ENCODE peak calls at places on chromosome 13, in six cellular contexts. One of them, this sample, is unnamed.

GRCh38 chr13:20401586-20401957 is 124.1 kb downstream of the CRYL1 start:
- DNase-seq in progenitor cell of endocrine pancreas: no peak
- DNase-seq in endodermal cell: no peak
- DNase-seq in AG10803: no peak
- DNase-seq in NB4: no peak
- DNase-seq in astrocyte of the spinal cord: no peak
- DNase-seq in this sample: peak

GRCh38 chr13:54415753-54416366 is 1387.2 kb downstream of the OLFM4 start:
- DNase-seq in endodermal cell: peak
- DNase-seq in NB4: no peak
- DNase-seq in astrocyte of the spinal cord: no peak
- DNase-seq in AG10803: no peak
- DNase-seq in progenitor cell of endocrine pancreas: no peak
- DNase-seq in this sample: no peak

GRCh38 chr13:51906581-51906980 is 44.8 kb downstream of the CCDC70 start:
- DNase-seq in astrocyte of the spinal cord: peak
- DNase-seq in endodermal cell: no peak
- DNase-seq in NB4: no peak
- DNase-seq in progenitor cell of endocrine pancreas: no peak
- DNase-seq in AG10803: no peak
- DNase-seq in this sample: peak

GRCh38 chr13:92843549-92843948 is 383.1 kb upstream of the GPC6 start:
- DNase-seq in progenitor cell of endocrine pancreas: no peak
- DNase-seq in endodermal cell: no peak
- DNase-seq in AG10803: peak
- DNase-seq in NB4: no peak
- DNase-seq in astrocyte of the spinal cord: peak
- DNase-seq in this sample: no peak

GRCh38 chr13:94233401-94233800 is 246.1 kb downstream of the DCT start:
- DNase-seq in astrocyte of the spinal cord: peak
- DNase-seq in progenitor cell of endocrine pancreas: no peak
- DNase-seq in NB4: no peak
- DNase-seq in endodermal cell: no peak
- DNase-seq in AG10803: peak
- DNase-seq in this sample: no peak

GRCh38 chr13:111503905-111504695 is 183.7 kb downstream of the TEX29 start:
- DNase-seq in astrocyte of the spinal cord: no peak
- DNase-seq in endodermal cell: no peak
- DNase-seq in AG10803: no peak
- DNase-seq in progenitor cell of endocrine pancreas: no peak
- DNase-seq in NB4: no peak
- DNase-seq in this sample: peak

GRCh38 chr13:48532146-48532472 is 771 bp downstream of the RCBTB2 start:
- DNase-seq in endodermal cell: no peak
- DNase-seq in progenitor cell of endocrine pancreas: no peak
- DNase-seq in astrocyte of the spinal cord: peak
- DNase-seq in AG10803: peak
- DNase-seq in NB4: no peak
- DNase-seq in this sample: no peak

GRCh38 chr13:45943965-45944364 is 92.4 kb upstream of the SIAH3 start:
- DNase-seq in progenitor cell of endocrine pancreas: no peak
- DNase-seq in astrocyte of the spinal cord: no peak
- DNase-seq in NB4: no peak
- DNase-seq in endodermal cell: no peak
- DNase-seq in AG10803: no peak
- DNase-seq in this sample: no peak

GRCh38 chr13:41974262-41974900 is 13.5 kb upstream of the VWA8 start:
- DNase-seq in astrocyte of the spinal cord: no peak
- DNase-seq in NB4: no peak
- DNase-seq in endodermal cell: no peak
- DNase-seq in progenitor cell of endocrine pancreas: no peak
- DNase-seq in AG10803: no peak
- DNase-seq in this sample: no peak

GRCh38 chr13:100102042-100102441 is 13.1 kb downstream of the PCCA start:
- DNase-seq in AG10803: no peak
- DNase-seq in NB4: no peak
- DNase-seq in progenitor cell of endocrine pancreas: no peak
- DNase-seq in astrocyte of the spinal cord: no peak
- DNase-seq in endodermal cell: no peak
- DNase-seq in this sample: no peak

DNA sequence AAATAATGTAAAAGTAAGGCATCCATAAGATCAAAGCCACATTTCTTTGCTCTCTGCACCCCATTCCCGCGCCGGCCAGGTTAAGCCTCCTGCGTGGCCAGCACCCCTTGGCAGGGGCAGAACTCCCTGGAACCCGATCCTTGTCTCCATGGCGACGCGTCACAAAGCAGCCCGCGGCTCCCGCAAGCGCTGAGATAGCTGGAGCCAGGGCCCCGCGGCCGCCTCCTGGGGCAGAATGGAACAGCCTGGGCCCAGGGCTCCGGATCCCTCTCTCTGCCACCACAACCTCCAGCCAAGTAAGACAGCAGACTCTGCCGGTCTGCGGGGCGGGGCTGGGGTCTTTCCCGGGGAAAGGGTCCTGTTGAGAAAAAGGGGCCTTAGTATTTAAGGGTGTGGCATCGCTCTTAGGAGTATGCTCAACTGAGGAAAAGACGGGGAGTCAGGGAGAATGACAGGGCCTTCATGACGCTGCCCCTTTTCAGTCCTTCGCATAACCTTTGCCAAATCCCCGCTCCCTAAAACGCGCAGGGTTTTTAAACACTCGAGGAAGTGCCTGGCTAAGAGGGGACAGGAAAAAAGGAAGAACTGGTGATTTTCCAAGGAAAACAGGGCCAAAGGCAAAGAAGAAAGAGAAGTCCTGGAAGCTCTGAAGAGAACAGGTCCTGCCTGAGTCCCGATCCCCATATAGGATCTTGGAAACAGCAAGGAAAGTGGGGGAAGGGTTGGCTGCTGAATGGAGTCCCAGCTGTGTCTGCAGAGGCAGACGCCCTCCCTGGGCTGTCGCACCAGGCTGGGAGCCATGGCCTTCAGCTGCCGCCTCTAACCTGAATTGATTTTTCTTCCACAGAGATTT is at the start of gene TEX26:
- DNase-seq in NB4: no peak
- DNase-seq in astrocyte of the spinal cord: peak
- DNase-seq in AG10803: no peak
- DNase-seq in endodermal cell: peak
- DNase-seq in progenitor cell of endocrine pancreas: peak
- DNase-seq in this sample: no peak
- TF ChIP-seq CTCF in NB4: no peak
- TF ChIP-seq CTCF in astrocyte of the spinal cord: peak
- TF ChIP-seq CTCF in AG10803: no peak
- TF ChIP-seq CTCF in endodermal cell: peak
- TF ChIP-seq CTCF in progenitor cell of endocrine pancreas: peak
- TF ChIP-seq CTCF in this sample: peak

GRCh38 chr13:96967248-96967745 is 27.0 kb downstream of the OXGR1 start:
- DNase-seq in astrocyte of the spinal cord: no peak
- DNase-seq in progenitor cell of endocrine pancreas: no peak
- DNase-seq in AG10803: no peak
- DNase-seq in endodermal cell: peak
- DNase-seq in NB4: no peak
- DNase-seq in this sample: no peak
- TF ChIP-seq CTCF in astrocyte of the spinal cord: no peak
- TF ChIP-seq CTCF in progenitor cell of endocrine pancreas: no peak
- TF ChIP-seq CTCF in AG10803: no peak
- TF ChIP-seq CTCF in endodermal cell: peak
- TF ChIP-seq CTCF in NB4: no peak
- TF ChIP-seq CTCF in this sample: no peak

GRCh38 chr13:78881054-78881453 is 222.1 kb upstream of the OBI1 start:
- DNase-seq in astrocyte of the spinal cord: no peak
- DNase-seq in progenitor cell of endocrine pancreas: no peak
- DNase-seq in endodermal cell: no peak
- DNase-seq in AG10803: no peak
- DNase-seq in NB4: no peak
- DNase-seq in this sample: no peak

GRCh38 chr13:78881746-78882145 is 222.8 kb upstream of the OBI1 start:
- DNase-seq in astrocyte of the spinal cord: no peak
- DNase-seq in NB4: no peak
- DNase-seq in AG10803: no peak
- DNase-seq in progenitor cell of endocrine pancreas: no peak
- DNase-seq in endodermal cell: no peak
- DNase-seq in this sample: no peak

GRCh38 chr13:78876915-78877549 is 218.1 kb upstream of the OBI1 start:
- DNase-seq in AG10803: no peak
- DNase-seq in NB4: no peak
- DNase-seq in astrocyte of the spinal cord: no peak
- DNase-seq in progenitor cell of endocrine pancreas: no peak
- DNase-seq in endodermal cell: no peak
- DNase-seq in this sample: no peak

GRCh38 chr13:78875792-78876580 is 217.0 kb upstream of the OBI1 start:
- DNase-seq in AG10803: no peak
- DNase-seq in astrocyte of the spinal cord: no peak
- DNase-seq in progenitor cell of endocrine pancreas: no peak
- DNase-seq in NB4: peak
- DNase-seq in endodermal cell: peak
- DNase-seq in this sample: no peak
- TF ChIP-seq CTCF in AG10803: no peak
- TF ChIP-seq CTCF in astrocyte of the spinal cord: no peak
- TF ChIP-seq CTCF in progenitor cell of endocrine pancreas: no peak
- TF ChIP-seq CTCF in NB4: peak
- TF ChIP-seq CTCF in endodermal cell: peak
- TF ChIP-seq CTCF in this sample: no peak

GRCh38 chr13:30804474-30804873 is 69.1 kb downstream of the ALOX5AP start:
- DNase-seq in NB4: no peak
- DNase-seq in astrocyte of the spinal cord: no peak
- DNase-seq in AG10803: no peak
- DNase-seq in endodermal cell: no peak
- DNase-seq in progenitor cell of endocrine pancreas: no peak
- DNase-seq in this sample: no peak
- TF ChIP-seq CTCF in NB4: no peak
- TF ChIP-seq CTCF in astrocyte of the spinal cord: peak
- TF ChIP-seq CTCF in AG10803: no peak
- TF ChIP-seq CTCF in endodermal cell: peak
- TF ChIP-seq CTCF in progenitor cell of endocrine pancreas: no peak
- TF ChIP-seq CTCF in this sample: peak

GRCh38 chr13:36919206-36919832 is 719 bp downstream of the SMAD9 start:
- DNase-seq in astrocyte of the spinal cord: no peak
- DNase-seq in NB4: no peak
- DNase-seq in endodermal cell: peak
- DNase-seq in progenitor cell of endocrine pancreas: peak
- DNase-seq in AG10803: peak
- DNase-seq in this sample: no peak
- TF ChIP-seq CTCF in astrocyte of the spinal cord: no peak
- TF ChIP-seq CTCF in NB4: no peak
- TF ChIP-seq CTCF in endodermal cell: no peak
- TF ChIP-seq CTCF in progenitor cell of endocrine pancreas: no peak
- TF ChIP-seq CTCF in AG10803: no peak
- TF ChIP-seq CTCF in this sample: no peak

DNA sequence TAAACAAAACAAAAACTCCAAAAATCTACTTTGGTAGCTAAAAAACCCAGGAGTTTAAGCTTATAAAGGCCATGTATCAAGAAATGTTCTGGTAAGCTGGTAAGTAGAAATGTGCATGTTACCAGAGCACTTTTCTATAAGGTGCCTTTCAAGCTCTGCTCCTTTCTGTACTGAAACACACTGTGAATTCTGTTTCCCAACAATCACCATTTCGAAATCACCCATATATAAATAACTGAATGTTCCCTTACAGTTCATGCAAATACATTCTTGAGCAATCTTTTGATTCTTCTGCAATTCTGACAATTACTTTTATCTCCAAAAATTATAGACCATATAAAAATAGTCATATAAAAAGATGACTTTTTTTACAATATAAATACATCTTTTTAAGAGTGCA is 351.7 kb downstream of the SLITRK5 start:
- DNase-seq in progenitor cell of endocrine pancreas: no peak
- DNase-seq in astrocyte of the spinal cord: no peak
- DNase-seq in NB4: peak
- DNase-seq in AG10803: peak
- DNase-seq in endodermal cell: no peak
- DNase-seq in this sample: no peak
- TF ChIP-seq CTCF in progenitor cell of endocrine pancreas: no peak
- TF ChIP-seq CTCF in astrocyte of the spinal cord: no peak
- TF ChIP-seq CTCF in NB4: no peak
- TF ChIP-seq CTCF in AG10803: no peak
- TF ChIP-seq CTCF in endodermal cell: no peak
- TF ChIP-seq CTCF in this sample: no peak

DNA sequence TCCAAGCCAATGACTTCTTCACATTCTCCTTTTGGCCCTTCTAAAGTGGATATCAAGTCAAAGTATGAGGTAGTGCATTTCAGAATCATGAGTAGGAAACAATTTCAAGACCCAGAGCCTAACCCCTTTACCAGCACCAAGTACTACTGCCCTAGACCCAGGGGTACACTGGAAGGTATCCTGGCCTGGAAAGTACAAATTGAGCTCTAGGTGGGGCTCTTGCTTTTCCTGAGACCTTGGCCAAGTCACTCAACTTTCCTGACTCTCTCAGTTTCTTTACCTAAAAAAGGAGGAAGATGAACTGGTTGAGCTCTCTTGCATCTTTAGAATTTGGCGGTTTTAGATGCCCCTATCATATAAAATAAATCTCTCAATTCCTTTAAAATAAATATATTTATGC is 204.7 kb downstream of the FGF14 start:
- DNase-seq in AG10803: no peak
- DNase-seq in astrocyte of the spinal cord: peak
- DNase-seq in progenitor cell of endocrine pancreas: no peak
- DNase-seq in endodermal cell: peak
- DNase-seq in NB4: peak
- DNase-seq in this sample: no peak
- TF ChIP-seq CTCF in AG10803: peak
- TF ChIP-seq CTCF in astrocyte of the spinal cord: no peak
- TF ChIP-seq CTCF in progenitor cell of endocrine pancreas: no peak
- TF ChIP-seq CTCF in endodermal cell: peak
- TF ChIP-seq CTCF in NB4: no peak
- TF ChIP-seq CTCF in this sample: no peak

GRCh38 chr13:26743971-26744370 is 16.6 kb downstream of the GPR12 start:
- DNase-seq in progenitor cell of endocrine pancreas: no peak
- DNase-seq in AG10803: no peak
- DNase-seq in NB4: no peak
- DNase-seq in astrocyte of the spinal cord: no peak
- DNase-seq in endodermal cell: no peak
- DNase-seq in this sample: no peak
- TF ChIP-seq CTCF in progenitor cell of endocrine pancreas: no peak
- TF ChIP-seq CTCF in AG10803: no peak
- TF ChIP-seq CTCF in NB4: no peak
- TF ChIP-seq CTCF in astrocyte of the spinal cord: no peak
- TF ChIP-seq CTCF in endodermal cell: no peak
- TF ChIP-seq CTCF in this sample: no peak